ENCODE peak calls at places on chromosomes 1 and 21, in four cellular contexts. T, U, D and M are unnamed samples. For H3K36me3 and H3K9me3, the result is how much of the 10 kb centered on the place peaks cover.

GRCh38 chr21:42056468-42056867 is 14.6 kb upstream of the UMODL1 start:
- DNase-seq in T (no peak), U (no peak), D (peak), M (no peak)

GRCh38 chr1:231836227-231836893 is 209.8 kb downstream of the DISC1 start:
- DNase-seq in T (no peak), U (no peak), D (no peak), M (no peak)

GRCh38 chr1:241532173-241532553 is at the start of gene KMO:
- DNase-seq in T (no peak), U (no peak), D (peak), M (no peak)

GRCh38 chr1:220956861-220957605 is 77.8 kb downstream of the HLX start:
- DNase-seq in T (no peak), U (no peak), D (peak), M (peak)

GRCh38 chr21:36204980-36205379 is 48.4 kb downstream of the DOP1B start:
- DNase-seq in T (no peak), U (peak), D (no peak), M (no peak)

GRCh38 chr1:2545754-2546514 is 10.2 kb upstream of the TNFRSF14 start:
- DNase-seq in T (peak), U (peak), D (peak), M (peak)

GRCh38 chr1:5632226-5632625 is 360.0 kb downstream of the NPHP4 start:
- DNase-seq in T (no peak), U (no peak), D (no peak), M (no peak)

GRCh38 chr1:15226626-15227286 is 20.3 kb upstream of the FHAD1 start:
- DNase-seq in T (no peak), U (no peak), D (no peak), M (no peak)

GRCh38 chr1:231808990-231809389 is 182.4 kb downstream of the DISC1 start:
- DNase-seq in T (no peak), U (no peak), D (peak), M (peak)

GRCh38 chr21:44255519-44255981 is 6.1 kb downstream of the DNMT3L start:
- DNase-seq in T (no peak), U (no peak), D (no peak), M (no peak)

GRCh38 chr1:205965039-205965630 is 21.9 kb upstream of the SLC26A9 start:
- DNase-seq in T (no peak), U (no peak), D (no peak), M (no peak)

GRCh38 chr1:214438059-214438458 is 113.3 kb downstream of the PTPN14 start:
- DNase-seq in T (peak), U (no peak), D (no peak), M (no peak)

GRCh38 chr1:91682882-91683597 is 182.4 kb downstream of the CDC7 start:
- DNase-seq in T (no peak), U (no peak), D (no peak), M (no peak)

GRCh38 chr1:161910516-161911077 is 113.1 kb downstream of the OLFML2B start:
- DNase-seq in T (no peak), U (no peak), D (peak), M (no peak)

GRCh38 chr1:181784039-181784683 is 277.4 kb downstream of the ZNF648 start:
- DNase-seq in T (no peak), U (no peak), D (no peak), M (no peak)

GRCh38 chr1:239250353-239251035 is 135.9 kb upstream of the CHRM3 start:
- DNase-seq in T (no peak), U (no peak), D (no peak), M (no peak)

GRCh38 chr21:41878831-41879189 is 334 bp downstream of the PRDM15 start:
- DNase-seq in T (peak), U (peak), D (peak), M (peak)

GRCh38 chr1:4585216-4585615 is 69.2 kb upstream of the AJAP1 start:
- DNase-seq in T (no peak), U (peak), D (no peak), M (no peak)

GRCh38 chr1:24505816-24506215 is 3.2 kb downstream of the RCAN3 start:
- DNase-seq in T (no peak), U (no peak), D (no peak), M (no peak)

GRCh38 chr1:226351709-226352108 is 42.7 kb upstream of the LIN9 start:
- DNase-seq in T (no peak), U (no peak), D (no peak), M (no peak)

GRCh38 chr1:171550055-171550454 is 64.7 kb downstream of the PRRC2C start:
- DNase-seq in T (no peak), U (no peak), D (no peak), M (no peak)

GRCh38 chr21:42286416-42286815 is 28.8 kb downstream of the TFF3 start:
- DNase-seq in T (no peak), U (no peak), D (no peak), M (no peak)

GRCh38 chr1:4052657-4053056 is 152.6 kb upstream of the C1orf174 start:
- DNase-seq in T (no peak), U (no peak), D (no peak), M (no peak)

GRCh38 chr1:156641761-156642264 is at the start of gene BCAN:
- DNase-seq in T (no peak), U (no peak), D (peak), M (peak)

GRCh38 chr1:169086603-169087455 is 19.7 kb upstream of the ATP1B1 start:
- DNase-seq in T (no peak), U (no peak), D (peak), M (no peak)

GRCh38 chr1:53949023-53949611 is 3.0 kb downstream of the LRRC42 start:
- DNase-seq in T (no peak), U (peak), D (peak), M (peak)

GRCh38 chr1:6497215-6497866 is 5.9 kb upstream of the PLEKHG5 start:
- DNase-seq in T (peak), U (no peak), D (peak), M (no peak)

GRCh38 chr1:11691302-11691914 is at the start of gene DRAXIN:
- DNase-seq in T (no peak), U (no peak), D (peak), M (no peak)

GRCh38 chr1:150309758-150310495 is 11.4 kb upstream of the PRPF3 start:
- DNase-seq in T (no peak), U (no peak), D (no peak), M (no peak)

GRCh38 chr1:11880181-11880575 is 21.4 kb upstream of the NPPB start:
- DNase-seq in T (no peak), U (no peak), D (no peak), M (no peak)

GRCh38 chr1:2132222-2133038 is 62.1 kb downstream of the FAAP20 start:
- DNase-seq in T (peak), U (peak), D (peak), M (peak)

GRCh38 chr1:183568176-183569041 is 21.9 kb downstream of the NCF2 start:
- DNase-seq in T (no peak), U (peak), D (no peak), M (no peak)

GRCh38 chr1:58515794-58516401 is 30.6 kb downstream of the OMA1 start:
- DNase-seq in T (peak), U (peak), D (peak), M (no peak)

GRCh38 chr1:203463469-203464062 is 12.0 kb upstream of the PRELP start:
- DNase-seq in T (peak), U (no peak), D (peak), M (no peak)

GRCh38 chr1:226425431-226426031 is 17.6 kb upstream of the PARP1 start:
- DNase-seq in T (no peak), U (no peak), D (no peak), M (no peak)

GRCh38 chr1:218686258-218686657 is 341.1 kb downstream of the TGFB2 start:
- DNase-seq in T (no peak), U (no peak), D (peak), M (no peak)

GRCh38 chr1:37265786-37266667 is 208.4 kb upstream of the ZC3H12A start:
- DNase-seq in T (no peak), U (no peak), D (no peak), M (no peak)

DNA sequence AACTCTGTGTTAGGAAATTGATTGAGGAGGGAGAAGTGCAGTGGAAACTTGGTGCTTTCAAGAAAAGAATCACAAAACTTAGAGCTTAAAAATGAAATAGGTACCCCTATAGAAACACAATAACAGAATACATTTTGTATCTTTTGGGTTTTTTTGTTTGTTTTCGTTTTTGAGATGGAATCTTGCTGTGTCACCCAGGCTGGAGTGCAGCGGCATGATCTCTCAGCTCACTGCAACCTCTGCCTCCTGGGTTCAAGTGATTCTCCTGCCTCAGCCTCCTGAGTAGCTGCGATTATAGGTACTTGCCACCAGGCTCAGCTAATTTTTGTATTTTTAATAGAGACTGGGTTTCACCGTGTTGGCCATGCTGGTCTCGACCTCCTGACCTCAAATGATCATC is 51.5 kb upstream of the RAVER2 start:
- DNase-seq in T (no peak), U (no peak), D (no peak), M (no peak)
- H3K4me3 ChIP-seq in T (no peak), U (no peak), D (no peak), M (no peak)

DNA sequence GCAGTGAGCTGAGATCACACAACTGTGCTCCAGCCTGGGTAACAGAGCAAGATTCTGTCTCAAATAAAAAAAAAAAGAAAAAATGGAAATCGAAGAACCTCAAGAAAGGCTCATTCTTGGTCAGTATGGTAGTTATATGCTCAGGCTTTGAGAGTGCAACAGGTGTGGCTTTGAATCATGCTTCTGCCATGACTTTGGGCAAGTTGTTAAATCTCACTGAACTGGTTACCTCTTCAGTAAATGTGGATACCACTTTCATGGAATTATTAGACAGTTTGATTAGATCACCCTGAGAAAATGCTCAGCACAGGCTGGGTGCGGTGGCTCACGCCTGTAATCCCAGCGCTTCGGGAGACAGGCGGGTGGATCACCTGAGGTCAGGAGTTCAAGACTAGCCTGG is 12.8 kb downstream of the TRNAU1AP start:
- DNase-seq in T (no peak), U (no peak), D (no peak), M (no peak)
- H3K36me3 ChIP-seq in T (under half), U (under half), D (half or more), M (under half)

GRCh38 chr1:152699746-152700145 is 1.6 kb downstream of the LCE2A start:
- DNase-seq in T (no peak), U (no peak), D (peak), M (no peak)
- H3K9me3 ChIP-seq in T (under half), U (under half), D (under half), M (under half)

DNA sequence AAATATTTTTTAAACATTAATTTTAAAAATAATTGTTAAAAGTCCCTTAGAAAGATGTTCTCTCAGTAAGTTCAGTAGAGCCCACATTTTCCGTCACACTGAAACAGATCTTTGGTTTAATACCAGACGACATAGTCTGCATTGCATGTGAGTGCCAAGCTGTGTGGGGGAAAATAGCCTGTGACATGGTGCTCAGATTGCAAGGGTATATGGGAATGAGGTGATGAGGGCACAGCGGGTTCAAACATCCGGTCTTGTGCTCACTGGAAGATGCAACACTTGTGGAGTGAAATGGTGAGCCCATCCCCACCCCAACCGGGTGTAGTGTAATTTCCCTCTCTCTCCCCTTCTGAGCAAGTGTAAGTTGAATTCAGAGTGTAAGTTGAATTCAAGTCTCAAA is 114.3 kb downstream of the PEX14 start:
- DNase-seq in T (no peak), U (no peak), D (no peak), M (no peak)
- H3K4me3 ChIP-seq in T (no peak), U (no peak), D (no peak), M (no peak)

DNA sequence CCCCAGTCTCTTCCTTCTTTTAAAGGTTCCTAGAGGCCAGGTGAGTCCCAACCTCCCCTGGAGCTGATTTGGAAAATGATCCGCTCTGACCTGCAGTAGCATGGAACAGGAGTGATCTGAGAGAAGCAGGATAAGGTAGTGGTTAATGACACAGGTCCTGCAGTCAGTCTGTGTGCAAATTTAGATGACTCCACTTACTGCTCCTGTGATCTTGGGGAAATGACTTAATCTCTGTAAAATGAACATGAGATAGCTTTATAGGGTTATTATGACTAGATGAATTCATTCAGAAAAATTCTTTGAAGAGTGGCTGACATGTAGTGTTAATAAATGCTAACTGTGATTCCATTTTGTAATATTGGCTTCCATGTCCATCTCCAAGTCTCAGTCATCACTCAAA is 374.9 kb upstream of the CAMK1G start:
- DNase-seq in T (no peak), U (no peak), D (no peak), M (no peak)
- H3K36me3 ChIP-seq in T (under half), U (under half), D (under half), M (under half)

DNA sequence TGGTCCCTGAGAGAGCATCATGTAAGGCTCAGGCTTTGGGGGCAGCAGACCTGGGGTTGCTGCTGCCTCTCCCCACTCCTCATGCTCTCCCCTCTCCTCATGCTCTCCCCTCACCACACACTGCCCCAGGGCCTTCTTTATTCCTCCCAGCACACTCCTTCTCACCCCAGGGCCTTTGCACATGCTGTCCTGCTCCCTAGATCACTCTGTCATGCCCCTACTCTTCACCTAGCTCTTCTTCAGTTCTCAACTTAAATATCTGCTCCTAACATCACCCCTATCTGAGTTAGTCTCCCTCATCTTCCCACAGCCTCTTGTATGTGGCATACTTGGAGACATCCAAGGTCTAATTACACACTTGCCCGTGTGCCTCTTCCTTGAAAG is 725.3 kb downstream of the PTPRU start:
- DNase-seq in T (no peak), U (no peak), D (no peak), M (no peak)
- H3K9me3 ChIP-seq in T (under half), U (under half), D (under half), M (under half)

GRCh38 chr1:61641171-61641570 is 83.8 kb downstream of the TM2D1 start:
- DNase-seq in T (no peak), U (peak), D (no peak), M (peak)
- H3K4me3 ChIP-seq in T (peak), U (no peak), D (peak), M (no peak)

DNA sequence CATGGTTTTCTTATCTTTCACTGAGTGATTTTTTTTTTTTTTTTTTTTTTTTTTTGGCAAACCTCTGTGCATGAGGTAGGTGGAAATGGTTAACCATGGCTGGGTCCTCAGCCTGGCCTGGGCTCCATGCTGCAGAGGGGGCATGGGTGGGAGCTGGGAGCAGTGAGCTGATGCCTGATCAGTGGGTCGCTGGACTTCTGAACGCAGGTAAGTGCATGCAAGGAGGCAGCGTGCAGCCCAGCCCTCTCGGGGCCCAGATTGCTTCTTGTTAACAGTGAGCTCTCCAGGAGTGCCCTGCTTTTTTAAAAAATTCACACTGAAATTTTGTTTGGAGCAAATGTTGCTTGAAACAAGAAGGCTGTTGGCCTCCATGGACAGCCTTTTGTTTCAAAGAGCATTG is 75.2 kb downstream of the UCK2 start:
- DNase-seq in T (no peak), U (no peak), D (no peak), M (no peak)
- H3K36me3 ChIP-seq in T (under half), U (under half), D (under half), M (under half)

GRCh38 chr1:173239058-173239457 is 31.9 kb upstream of the TNFSF4 start:
- DNase-seq in T (no peak), U (no peak), D (no peak), M (no peak)
- H3K9me3 ChIP-seq in T (under half), U (under half), D (under half), M (under half)

GRCh38 chr1:230679854-230680253 is 34.1 kb downstream of the AGT start:
- DNase-seq in T (no peak), U (no peak), D (no peak), M (no peak)

GRCh38 chr1:230669543-230669942 is 27.3 kb downstream of the COG2 start:
- DNase-seq in T (no peak), U (no peak), D (no peak), M (no peak)

GRCh38 chr1:230677200-230677599 is 34.9 kb downstream of the COG2 start:
- DNase-seq in T (no peak), U (no peak), D (no peak), M (no peak)

GRCh38 chr1:230679131-230679530 is 34.8 kb downstream of the AGT start:
- DNase-seq in T (no peak), U (no peak), D (no peak), M (no peak)

DNA sequence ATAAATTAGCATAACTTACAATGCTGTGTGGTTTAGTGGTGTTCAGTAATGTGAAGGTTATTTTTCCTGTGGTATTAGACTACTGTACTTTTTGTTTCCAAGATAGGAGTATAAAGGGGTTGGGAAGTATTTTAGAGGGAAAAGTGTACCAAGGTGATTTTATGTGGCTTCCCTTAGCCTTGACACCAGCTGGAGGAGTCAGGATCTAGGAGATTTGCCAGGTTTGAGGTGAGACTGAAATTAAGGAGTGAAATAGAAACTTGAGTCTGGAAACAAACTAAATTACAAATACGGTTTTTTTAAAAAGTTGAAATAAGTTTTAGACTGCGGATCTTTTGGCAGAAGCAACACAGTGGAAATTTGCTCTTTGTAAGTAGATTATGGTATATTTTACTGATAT is 32.3 kb downstream of the COG2 start:
- DNase-seq in T (no peak), U (no peak), D (no peak), M (no peak)
- H3K4me3 ChIP-seq in T (no peak), U (no peak), D (no peak), M (no peak)